ENCODE peak calls at places on chromosome 13, in four cellular contexts. U is hippocampal formation; N is naive thymus-derived CD8-positive, alpha-beta T cell; V is GM04504. J is an unnamed sample.

GRCh38 chr13:110110783-110111182 is 196.2 kb downstream of the COL4A1 start:
- DNase-seq in V (no peak), U (no peak), N (no peak), J (no peak)

GRCh38 chr13:113538689-113539058 is 45.9 kb upstream of the TFDP1 start:
- DNase-seq in U (no peak), V (no peak), N (no peak), J (no peak)

GRCh38 chr13:110993788-110994187 is 78.9 kb upstream of the ANKRD10 start:
- DNase-seq in N (no peak), U (no peak), V (no peak), J (no peak)

GRCh38 chr13:94236876-94237275 is 242.6 kb downstream of the DCT start:
- DNase-seq in V (no peak), N (peak; percentile 7), U (no peak), J (no peak)

GRCh38 chr13:44399045-44399444 is 25.4 kb downstream of the SERP2 start:
- DNase-seq in N (no peak), U (no peak), V (no peak), J (no peak)

GRCh38 chr13:79402679-79403078 is 3.4 kb downstream of the RBM26 start:
- DNase-seq in N (no peak), V (no peak), U (no peak), J (no peak)

GRCh38 chr13:83824561-83824960 is 57.7 kb downstream of the SLITRK1 start:
- DNase-seq in V (no peak), U (no peak), N (no peak), J (no peak)

GRCh38 chr13:95204231-95204765 is 97.0 kb downstream of the ABCC4 start:
- DNase-seq in N (no peak), U (no peak), V (no peak), J (no peak)